ENCODE peak calls at places on chromosomes 4 and X, in ten cellular contexts. One of them, this sample, is unnamed.

GRCh38 chr4:77360451-77360850 is 203.4 kb downstream of the CCNG2 start:
- DNase-seq in NCI-H2081: peak; percentile 58
- DNase-seq in fibroblast of the aortic adventitia: no peak
- DNase-seq in neural progenitor cell: peak; percentile 17
- DNase-seq in T-cell: no peak
- DNase-seq in activated T-cell treated with anti-CD3 and anti-CD28 coated beads, Interleukin-2, amount 50 U/mL, for 1 hour: no peak
- DNase-seq in substantia nigra: no peak
- DNase-seq in right atrium auricular region: no peak
- DNase-seq in stimulated activated CD4-positive, alpha-beta T cell treated with anti-CD3 and anti-CD28 coated beads, Interleukin-4, amount 100 ng/mL, for 4 hours: no peak
- DNase-seq in ELF-1: no peak
- DNase-seq in this sample: no peak

GRCh38 chr4:3831529-3832150 is 65.5 kb downstream of the ADRA2C start:
- DNase-seq in fibroblast of the aortic adventitia: no peak
- DNase-seq in neural progenitor cell: no peak
- DNase-seq in activated T-cell treated with anti-CD3 and anti-CD28 coated beads, Interleukin-2, amount 50 U/mL, for 1 hour: no peak
- DNase-seq in right atrium auricular region: no peak
- DNase-seq in substantia nigra: no peak
- DNase-seq in ELF-1: no peak
- DNase-seq in NCI-H2081: no peak
- DNase-seq in stimulated activated CD4-positive, alpha-beta T cell treated with anti-CD3 and anti-CD28 coated beads, Interleukin-4, amount 100 ng/mL, for 4 hours: no peak
- DNase-seq in T-cell: no peak
- DNase-seq in this sample: no peak

GRCh38 chrX:73561791-73562190 is 1.2 kb upstream of the CHIC1 start:
- DNase-seq in stimulated activated CD4-positive, alpha-beta T cell treated with anti-CD3 and anti-CD28 coated beads, Interleukin-4, amount 100 ng/mL, for 4 hours: no peak
- DNase-seq in ELF-1: no peak
- DNase-seq in substantia nigra: no peak
- DNase-seq in right atrium auricular region: no peak
- DNase-seq in NCI-H2081: peak; percentile 15
- DNase-seq in activated T-cell treated with anti-CD3 and anti-CD28 coated beads, Interleukin-2, amount 50 U/mL, for 1 hour: no peak
- DNase-seq in neural progenitor cell: no peak
- DNase-seq in fibroblast of the aortic adventitia: peak; percentile 44
- DNase-seq in T-cell: no peak
- DNase-seq in this sample: no peak

GRCh38 chr4:133316874-133317273 is 167.8 kb downstream of the PCDH10 start:
- DNase-seq in activated T-cell treated with anti-CD3 and anti-CD28 coated beads, Interleukin-2, amount 50 U/mL, for 1 hour: no peak
- DNase-seq in ELF-1: no peak
- DNase-seq in fibroblast of the aortic adventitia: peak; percentile 0
- DNase-seq in T-cell: no peak
- DNase-seq in right atrium auricular region: no peak
- DNase-seq in stimulated activated CD4-positive, alpha-beta T cell treated with anti-CD3 and anti-CD28 coated beads, Interleukin-4, amount 100 ng/mL, for 4 hours: no peak
- DNase-seq in NCI-H2081: no peak
- DNase-seq in substantia nigra: no peak
- DNase-seq in neural progenitor cell: no peak
- DNase-seq in this sample: no peak

GRCh38 chrX:113906168-113906567 is 677.7 kb upstream of the HTR2C start:
- DNase-seq in right atrium auricular region: no peak
- DNase-seq in neural progenitor cell: peak; percentile 4
- DNase-seq in ELF-1: no peak
- DNase-seq in fibroblast of the aortic adventitia: no peak
- DNase-seq in stimulated activated CD4-positive, alpha-beta T cell treated with anti-CD3 and anti-CD28 coated beads, Interleukin-4, amount 100 ng/mL, for 4 hours: no peak
- DNase-seq in NCI-H2081: no peak
- DNase-seq in substantia nigra: no peak
- DNase-seq in activated T-cell treated with anti-CD3 and anti-CD28 coated beads, Interleukin-2, amount 50 U/mL, for 1 hour: no peak
- DNase-seq in T-cell: no peak
- DNase-seq in this sample: no peak

GRCh38 chr4:17030543-17030942 is 132.1 kb upstream of the LDB2 start:
- DNase-seq in neural progenitor cell: no peak
- DNase-seq in T-cell: no peak
- DNase-seq in ELF-1: no peak
- DNase-seq in NCI-H2081: no peak
- DNase-seq in activated T-cell treated with anti-CD3 and anti-CD28 coated beads, Interleukin-2, amount 50 U/mL, for 1 hour: no peak
- DNase-seq in fibroblast of the aortic adventitia: peak; percentile 96
- DNase-seq in stimulated activated CD4-positive, alpha-beta T cell treated with anti-CD3 and anti-CD28 coated beads, Interleukin-4, amount 100 ng/mL, for 4 hours: no peak
- DNase-seq in substantia nigra: no peak
- DNase-seq in right atrium auricular region: no peak
- DNase-seq in this sample: no peak

GRCh38 chrX:154751669-154752271 is 893 bp upstream of the GAB3 start:
- DNase-seq in right atrium auricular region: no peak
- DNase-seq in substantia nigra: no peak
- DNase-seq in neural progenitor cell: no peak
- DNase-seq in ELF-1: no peak
- DNase-seq in activated T-cell treated with anti-CD3 and anti-CD28 coated beads, Interleukin-2, amount 50 U/mL, for 1 hour: no peak
- DNase-seq in T-cell: no peak
- DNase-seq in fibroblast of the aortic adventitia: no peak
- DNase-seq in stimulated activated CD4-positive, alpha-beta T cell treated with anti-CD3 and anti-CD28 coated beads, Interleukin-4, amount 100 ng/mL, for 4 hours: no peak
- DNase-seq in NCI-H2081: no peak
- DNase-seq in this sample: no peak

GRCh38 chr4:10333942-10334341 is 123.3 kb downstream of the ZNF518B start:
- DNase-seq in activated T-cell treated with anti-CD3 and anti-CD28 coated beads, Interleukin-2, amount 50 U/mL, for 1 hour: no peak
- DNase-seq in ELF-1: peak; percentile 82
- DNase-seq in neural progenitor cell: no peak
- DNase-seq in T-cell: no peak
- DNase-seq in NCI-H2081: no peak
- DNase-seq in fibroblast of the aortic adventitia: no peak
- DNase-seq in stimulated activated CD4-positive, alpha-beta T cell treated with anti-CD3 and anti-CD28 coated beads, Interleukin-4, amount 100 ng/mL, for 4 hours: no peak
- DNase-seq in right atrium auricular region: no peak
- DNase-seq in substantia nigra: no peak
- DNase-seq in this sample: no peak

GRCh38 chr4:112968456-112969159 is 80.8 kb upstream of the ANK2 start:
- DNase-seq in NCI-H2081: no peak
- DNase-seq in substantia nigra: no peak
- DNase-seq in ELF-1: no peak
- DNase-seq in fibroblast of the aortic adventitia: peak; percentile 18
- DNase-seq in neural progenitor cell: no peak
- DNase-seq in right atrium auricular region: no peak
- DNase-seq in stimulated activated CD4-positive, alpha-beta T cell treated with anti-CD3 and anti-CD28 coated beads, Interleukin-4, amount 100 ng/mL, for 4 hours: no peak
- DNase-seq in T-cell: no peak
- DNase-seq in activated T-cell treated with anti-CD3 and anti-CD28 coated beads, Interleukin-2, amount 50 U/mL, for 1 hour: no peak
- DNase-seq in this sample: no peak

GRCh38 chr4:168656055-168656660 is 159.3 kb downstream of the PALLD start:
- DNase-seq in NCI-H2081: peak; percentile 7
- DNase-seq in activated T-cell treated with anti-CD3 and anti-CD28 coated beads, Interleukin-2, amount 50 U/mL, for 1 hour: no peak
- DNase-seq in stimulated activated CD4-positive, alpha-beta T cell treated with anti-CD3 and anti-CD28 coated beads, Interleukin-4, amount 100 ng/mL, for 4 hours: no peak
- DNase-seq in fibroblast of the aortic adventitia: peak; percentile 94
- DNase-seq in neural progenitor cell: no peak
- DNase-seq in right atrium auricular region: no peak
- DNase-seq in ELF-1: no peak
- DNase-seq in substantia nigra: no peak
- DNase-seq in T-cell: no peak
- DNase-seq in this sample: no peak

GRCh38 chr4:106035204-106035603 is 139.9 kb downstream of the NPNT start:
- DNase-seq in right atrium auricular region: no peak
- DNase-seq in ELF-1: no peak
- DNase-seq in stimulated activated CD4-positive, alpha-beta T cell treated with anti-CD3 and anti-CD28 coated beads, Interleukin-4, amount 100 ng/mL, for 4 hours: no peak
- DNase-seq in fibroblast of the aortic adventitia: no peak
- DNase-seq in NCI-H2081: no peak
- DNase-seq in neural progenitor cell: no peak
- DNase-seq in T-cell: no peak
- DNase-seq in activated T-cell treated with anti-CD3 and anti-CD28 coated beads, Interleukin-2, amount 50 U/mL, for 1 hour: no peak
- DNase-seq in substantia nigra: no peak
- DNase-seq in this sample: no peak

GRCh38 chr4:176788971-176789370 is 3.8 kb downstream of the VEGFC start:
- DNase-seq in neural progenitor cell: no peak
- DNase-seq in ELF-1: no peak
- DNase-seq in fibroblast of the aortic adventitia: no peak
- DNase-seq in stimulated activated CD4-positive, alpha-beta T cell treated with anti-CD3 and anti-CD28 coated beads, Interleukin-4, amount 100 ng/mL, for 4 hours: no peak
- DNase-seq in activated T-cell treated with anti-CD3 and anti-CD28 coated beads, Interleukin-2, amount 50 U/mL, for 1 hour: no peak
- DNase-seq in NCI-H2081: no peak
- DNase-seq in right atrium auricular region: no peak
- DNase-seq in T-cell: no peak
- DNase-seq in substantia nigra: no peak
- DNase-seq in this sample: no peak

GRCh38 chrX:54509401-54509800 is 13.4 kb upstream of the FGD1 start:
- DNase-seq in T-cell: no peak
- DNase-seq in fibroblast of the aortic adventitia: peak; percentile 51
- DNase-seq in substantia nigra: no peak
- DNase-seq in neural progenitor cell: no peak
- DNase-seq in activated T-cell treated with anti-CD3 and anti-CD28 coated beads, Interleukin-2, amount 50 U/mL, for 1 hour: no peak
- DNase-seq in right atrium auricular region: no peak
- DNase-seq in stimulated activated CD4-positive, alpha-beta T cell treated with anti-CD3 and anti-CD28 coated beads, Interleukin-4, amount 100 ng/mL, for 4 hours: no peak
- DNase-seq in NCI-H2081: no peak
- DNase-seq in ELF-1: peak; percentile 24
- DNase-seq in this sample: no peak

GRCh38 chrX:143615851-143616250 is 20.1 kb downstream of the SLITRK4 start:
- DNase-seq in NCI-H2081: no peak
- DNase-seq in activated T-cell treated with anti-CD3 and anti-CD28 coated beads, Interleukin-2, amount 50 U/mL, for 1 hour: no peak
- DNase-seq in T-cell: no peak
- DNase-seq in right atrium auricular region: no peak
- DNase-seq in fibroblast of the aortic adventitia: no peak
- DNase-seq in ELF-1: no peak
- DNase-seq in substantia nigra: no peak
- DNase-seq in stimulated activated CD4-positive, alpha-beta T cell treated with anti-CD3 and anti-CD28 coated beads, Interleukin-4, amount 100 ng/mL, for 4 hours: no peak
- DNase-seq in neural progenitor cell: no peak
- DNase-seq in this sample: no peak

GRCh38 chrX:80022363-80023031 is 7.9 kb downstream of the TBX22 start:
- DNase-seq in activated T-cell treated with anti-CD3 and anti-CD28 coated beads, Interleukin-2, amount 50 U/mL, for 1 hour: no peak
- DNase-seq in substantia nigra: no peak
- DNase-seq in ELF-1: peak; percentile 81
- DNase-seq in neural progenitor cell: peak; percentile 57
- DNase-seq in NCI-H2081: no peak
- DNase-seq in fibroblast of the aortic adventitia: no peak
- DNase-seq in T-cell: no peak
- DNase-seq in stimulated activated CD4-positive, alpha-beta T cell treated with anti-CD3 and anti-CD28 coated beads, Interleukin-4, amount 100 ng/mL, for 4 hours: no peak
- DNase-seq in right atrium auricular region: no peak
- DNase-seq in this sample: peak; percentile 27

GRCh38 chrX:40094041-40094899 is 3.5 kb downstream of the BCOR start:
- DNase-seq in fibroblast of the aortic adventitia: peak; percentile 60
- DNase-seq in ELF-1: peak; percentile 82
- DNase-seq in stimulated activated CD4-positive, alpha-beta T cell treated with anti-CD3 and anti-CD28 coated beads, Interleukin-4, amount 100 ng/mL, for 4 hours: no peak
- DNase-seq in T-cell: no peak
- DNase-seq in activated T-cell treated with anti-CD3 and anti-CD28 coated beads, Interleukin-2, amount 50 U/mL, for 1 hour: peak; percentile 39
- DNase-seq in substantia nigra: no peak
- DNase-seq in neural progenitor cell: peak; percentile 89
- DNase-seq in NCI-H2081: no peak
- DNase-seq in right atrium auricular region: no peak
- DNase-seq in this sample: no peak

GRCh38 chr4:152581536-152582160 is 45.8 kb upstream of the FBXW7 start:
- DNase-seq in substantia nigra: no peak
- DNase-seq in neural progenitor cell: no peak
- DNase-seq in NCI-H2081: no peak
- DNase-seq in T-cell: no peak
- DNase-seq in right atrium auricular region: no peak
- DNase-seq in fibroblast of the aortic adventitia: no peak
- DNase-seq in stimulated activated CD4-positive, alpha-beta T cell treated with anti-CD3 and anti-CD28 coated beads, Interleukin-4, amount 100 ng/mL, for 4 hours: no peak
- DNase-seq in ELF-1: no peak
- DNase-seq in activated T-cell treated with anti-CD3 and anti-CD28 coated beads, Interleukin-2, amount 50 U/mL, for 1 hour: no peak
- DNase-seq in this sample: no peak

GRCh38 chr4:150090836-150091235 is 12.6 kb downstream of the DCLK2 start:
- DNase-seq in stimulated activated CD4-positive, alpha-beta T cell treated with anti-CD3 and anti-CD28 coated beads, Interleukin-4, amount 100 ng/mL, for 4 hours: no peak
- DNase-seq in T-cell: no peak
- DNase-seq in ELF-1: no peak
- DNase-seq in substantia nigra: no peak
- DNase-seq in activated T-cell treated with anti-CD3 and anti-CD28 coated beads, Interleukin-2, amount 50 U/mL, for 1 hour: no peak
- DNase-seq in neural progenitor cell: no peak
- DNase-seq in right atrium auricular region: no peak
- DNase-seq in NCI-H2081: no peak
- DNase-seq in fibroblast of the aortic adventitia: no peak
- DNase-seq in this sample: no peak